ENCODE peak calls at places on chromosome 16, in six cellular contexts. One of them, this sample, is unnamed. For H3K4me1, the result is how much of the 10 kb centered on the place peaks cover.

GRCh38 chr16:73365010-73365409 is 317.1 kb upstream of the ZFHX3 start:
- DNase-seq in CD8-positive, alpha-beta T cell: no peak
- DNase-seq in SK-N-SH: peak
- DNase-seq in IMR-90: peak
- DNase-seq in lung: no peak
- DNase-seq in pancreas: peak
- DNase-seq in this sample: no peak

GRCh38 chr16:75282811-75283281 is 31.4 kb upstream of the BCAR1 start:
- DNase-seq in CD8-positive, alpha-beta T cell: no peak
- DNase-seq in SK-N-SH: peak
- DNase-seq in IMR-90: peak
- DNase-seq in lung: no peak
- DNase-seq in pancreas: no peak
- DNase-seq in this sample: no peak

GRCh38 chr16:82832861-82833260 is 206.1 kb downstream of the CDH13 start:
- DNase-seq in CD8-positive, alpha-beta T cell: no peak
- DNase-seq in SK-N-SH: no peak
- DNase-seq in IMR-90: peak
- DNase-seq in lung: no peak
- DNase-seq in pancreas: no peak
- DNase-seq in this sample: no peak

GRCh38 chr16:81137012-81137335 is 40.8 kb upstream of the GCSH start:
- DNase-seq in CD8-positive, alpha-beta T cell: no peak
- DNase-seq in SK-N-SH: no peak
- DNase-seq in IMR-90: peak
- DNase-seq in lung: no peak
- DNase-seq in pancreas: no peak
- DNase-seq in this sample: no peak

GRCh38 chr16:75288181-75288580 is 36.8 kb upstream of the BCAR1 start:
- DNase-seq in CD8-positive, alpha-beta T cell: no peak
- DNase-seq in SK-N-SH: peak
- DNase-seq in IMR-90: no peak
- DNase-seq in lung: no peak
- DNase-seq in pancreas: no peak
- DNase-seq in this sample: no peak

GRCh38 chr16:76681296-76681695 is 404.1 kb downstream of the CNTNAP4 start:
- DNase-seq in CD8-positive, alpha-beta T cell: no peak
- DNase-seq in SK-N-SH: no peak
- DNase-seq in IMR-90: no peak
- DNase-seq in lung: no peak
- DNase-seq in pancreas: no peak
- DNase-seq in this sample: no peak

GRCh38 chr16:3645504-3646347 is 8.8 kb upstream of the DNASE1 start:
- DNase-seq in CD8-positive, alpha-beta T cell: no peak
- DNase-seq in SK-N-SH: no peak
- DNase-seq in IMR-90: peak
- DNase-seq in lung: no peak
- DNase-seq in pancreas: peak
- DNase-seq in this sample: no peak

GRCh38 chr16:73057369-73058210 is 9.7 kb upstream of the ZFHX3 start:
- DNase-seq in CD8-positive, alpha-beta T cell: no peak
- DNase-seq in SK-N-SH: peak
- DNase-seq in IMR-90: no peak
- DNase-seq in lung: no peak
- DNase-seq in pancreas: no peak
- DNase-seq in this sample: no peak

GRCh38 chr16:7405166-7405565 is 72.5 kb downstream of the RBFOX1 start:
- DNase-seq in CD8-positive, alpha-beta T cell: no peak
- DNase-seq in SK-N-SH: peak
- DNase-seq in IMR-90: no peak
- DNase-seq in lung: peak
- DNase-seq in pancreas: peak
- DNase-seq in this sample: no peak

GRCh38 chr16:28977703-28978641 is 3.4 kb downstream of the SPNS1 start:
- DNase-seq in CD8-positive, alpha-beta T cell: peak
- DNase-seq in SK-N-SH: no peak
- DNase-seq in IMR-90: no peak
- DNase-seq in lung: no peak
- DNase-seq in pancreas: peak
- DNase-seq in this sample: no peak

GRCh38 chr16:73068546-73069401 is 20.8 kb upstream of the ZFHX3 start:
- DNase-seq in CD8-positive, alpha-beta T cell: no peak
- DNase-seq in SK-N-SH: no peak
- DNase-seq in IMR-90: peak
- DNase-seq in lung: peak
- DNase-seq in pancreas: no peak
- DNase-seq in this sample: no peak

GRCh38 chr16:48203974-48204824 is 39.9 kb upstream of the LONP2 start:
- DNase-seq in CD8-positive, alpha-beta T cell: no peak
- DNase-seq in SK-N-SH: no peak
- DNase-seq in IMR-90: no peak
- DNase-seq in lung: no peak
- DNase-seq in pancreas: peak
- DNase-seq in this sample: no peak

GRCh38 chr16:31008154-31008950 is 2.1 kb downstream of the STX1B start:
- DNase-seq in CD8-positive, alpha-beta T cell: no peak
- DNase-seq in SK-N-SH: peak
- DNase-seq in IMR-90: peak
- DNase-seq in lung: no peak
- DNase-seq in pancreas: no peak
- DNase-seq in this sample: no peak

GRCh38 chr16:2425008-2425518 is 4.2 kb upstream of the CCNF start:
- DNase-seq in CD8-positive, alpha-beta T cell: no peak
- DNase-seq in SK-N-SH: no peak
- DNase-seq in IMR-90: no peak
- DNase-seq in lung: no peak
- DNase-seq in pancreas: no peak
- DNase-seq in this sample: no peak

GRCh38 chr16:70685938-70686375 is at the start of gene MTSS2:
- DNase-seq in CD8-positive, alpha-beta T cell: peak
- DNase-seq in SK-N-SH: peak
- DNase-seq in IMR-90: peak
- DNase-seq in lung: peak
- DNase-seq in pancreas: peak
- DNase-seq in this sample: peak

GRCh38 chr16:51453296-51453695 is 302.2 kb upstream of the SALL1 start:
- DNase-seq in CD8-positive, alpha-beta T cell: no peak
- DNase-seq in SK-N-SH: no peak
- DNase-seq in IMR-90: no peak
- DNase-seq in lung: no peak
- DNase-seq in pancreas: no peak
- DNase-seq in this sample: no peak

GRCh38 chr16:51450913-51451312 is 299.8 kb upstream of the SALL1 start:
- DNase-seq in CD8-positive, alpha-beta T cell: no peak
- DNase-seq in SK-N-SH: no peak
- DNase-seq in IMR-90: no peak
- DNase-seq in lung: no peak
- DNase-seq in pancreas: no peak
- DNase-seq in this sample: no peak

GRCh38 chr16:51445250-51445649 is 294.2 kb upstream of the SALL1 start:
- DNase-seq in CD8-positive, alpha-beta T cell: no peak
- DNase-seq in SK-N-SH: no peak
- DNase-seq in IMR-90: peak
- DNase-seq in lung: no peak
- DNase-seq in pancreas: no peak
- DNase-seq in this sample: no peak

GRCh38 chr16:51449441-51449840 is 298.4 kb upstream of the SALL1 start:
- DNase-seq in CD8-positive, alpha-beta T cell: no peak
- DNase-seq in SK-N-SH: no peak
- DNase-seq in IMR-90: no peak
- DNase-seq in lung: no peak
- DNase-seq in pancreas: no peak
- DNase-seq in this sample: no peak
- H3K4me1 ChIP-seq in CD8-positive, alpha-beta T cell: under half
- H3K4me1 ChIP-seq in SK-N-SH: under half
- H3K4me1 ChIP-seq in IMR-90: under half
- H3K4me1 ChIP-seq in lung: under half
- H3K4me1 ChIP-seq in pancreas: under half
- H3K4me1 ChIP-seq in this sample: under half

DNA sequence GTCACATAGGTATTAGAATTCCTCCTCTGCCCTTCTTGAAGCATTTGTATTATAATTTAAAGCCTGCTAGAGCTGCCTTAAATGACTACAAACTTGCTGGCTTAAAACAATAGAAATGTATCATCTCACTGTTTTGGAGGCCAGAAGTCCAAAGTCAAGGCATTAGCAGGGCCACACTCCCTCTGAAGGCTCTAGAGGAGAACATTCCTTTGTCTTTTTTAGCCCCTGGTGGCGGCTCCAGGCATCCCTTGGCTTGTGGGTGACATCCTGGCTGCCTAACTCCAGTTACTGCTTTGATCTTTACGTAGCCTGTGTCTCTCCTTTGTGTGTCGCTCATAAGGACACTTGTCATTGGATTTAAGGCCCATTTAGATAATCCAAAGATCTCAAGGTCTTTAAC is 186.6 kb upstream of the SALL1 start:
- DNase-seq in CD8-positive, alpha-beta T cell: no peak
- DNase-seq in SK-N-SH: no peak
- DNase-seq in IMR-90: no peak
- DNase-seq in lung: no peak
- DNase-seq in pancreas: no peak
- DNase-seq in this sample: no peak
- TF ChIP-seq CTCF in CD8-positive, alpha-beta T cell: no peak
- TF ChIP-seq CTCF in SK-N-SH: no peak
- TF ChIP-seq CTCF in IMR-90: no peak
- TF ChIP-seq CTCF in lung: no peak
- TF ChIP-seq CTCF in pancreas: no peak
- TF ChIP-seq CTCF in this sample: no peak

GRCh38 chr16:57862698-57863433 is 60.6 kb upstream of the KIFC3 start:
- DNase-seq in CD8-positive, alpha-beta T cell: no peak
- DNase-seq in SK-N-SH: no peak
- DNase-seq in IMR-90: no peak
- DNase-seq in lung: no peak
- DNase-seq in pancreas: no peak
- DNase-seq in this sample: no peak
- H3K4me1 ChIP-seq in CD8-positive, alpha-beta T cell: under half
- H3K4me1 ChIP-seq in SK-N-SH: under half
- H3K4me1 ChIP-seq in IMR-90: under half
- H3K4me1 ChIP-seq in lung: under half
- H3K4me1 ChIP-seq in pancreas: under half
- H3K4me1 ChIP-seq in this sample: under half

GRCh38 chr16:87780385-87780989 is 14.7 kb upstream of the KLHDC4 start:
- DNase-seq in CD8-positive, alpha-beta T cell: peak
- DNase-seq in SK-N-SH: no peak
- DNase-seq in IMR-90: peak
- DNase-seq in lung: peak
- DNase-seq in pancreas: no peak
- DNase-seq in this sample: no peak
- TF ChIP-seq CTCF in CD8-positive, alpha-beta T cell: no peak
- TF ChIP-seq CTCF in SK-N-SH: no peak
- TF ChIP-seq CTCF in IMR-90: no peak
- TF ChIP-seq CTCF in lung: no peak
- TF ChIP-seq CTCF in pancreas: no peak
- TF ChIP-seq CTCF in this sample: no peak

DNA sequence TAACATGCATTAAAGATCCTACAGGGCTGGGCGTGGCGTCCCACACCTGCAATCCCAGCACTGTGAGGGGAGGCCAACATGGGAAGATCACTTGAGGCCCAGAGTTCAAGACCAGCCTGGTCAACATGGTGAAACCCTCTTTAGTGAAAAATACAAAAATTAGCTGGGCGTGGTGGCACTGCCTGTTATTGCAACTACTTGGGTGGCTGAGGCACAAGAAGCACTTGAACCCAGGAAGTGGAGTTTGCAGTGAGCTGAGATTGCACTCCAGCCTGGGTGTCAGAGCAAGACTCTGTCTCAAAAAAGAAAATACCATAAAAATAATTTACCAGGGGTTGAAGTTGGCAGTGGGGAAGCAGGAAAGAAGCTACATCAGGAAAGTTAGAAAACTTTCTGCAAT is 12.9 kb downstream of the TXNDC11 start:
- DNase-seq in CD8-positive, alpha-beta T cell: no peak
- DNase-seq in SK-N-SH: no peak
- DNase-seq in IMR-90: no peak
- DNase-seq in lung: no peak
- DNase-seq in pancreas: no peak
- DNase-seq in this sample: no peak
- H3K4me1 ChIP-seq in CD8-positive, alpha-beta T cell: under half
- H3K4me1 ChIP-seq in SK-N-SH: under half
- H3K4me1 ChIP-seq in IMR-90: under half
- H3K4me1 ChIP-seq in lung: under half
- H3K4me1 ChIP-seq in pancreas: under half
- H3K4me1 ChIP-seq in this sample: under half

DNA sequence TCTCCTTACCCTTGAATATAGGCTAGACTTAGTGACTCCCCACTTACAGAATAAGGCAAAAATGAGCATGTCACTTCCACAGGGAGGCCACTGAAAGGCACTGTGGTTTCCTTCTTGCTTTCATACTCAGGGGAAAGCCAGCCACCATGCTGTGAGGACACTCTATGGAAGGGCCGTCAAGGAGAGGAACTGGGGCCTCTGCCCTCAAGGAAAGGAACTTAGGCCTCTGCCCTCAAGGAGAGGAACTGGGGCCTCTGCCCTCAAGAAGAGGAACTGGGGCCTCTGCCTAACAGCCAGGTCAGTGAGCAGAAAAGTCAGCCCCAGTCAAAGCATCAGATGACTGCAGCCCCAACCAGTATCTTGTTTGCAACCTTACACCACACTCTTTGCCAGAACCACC is 30.1 kb downstream of the VPS35 start:
- DNase-seq in CD8-positive, alpha-beta T cell: no peak
- DNase-seq in SK-N-SH: no peak
- DNase-seq in IMR-90: no peak
- DNase-seq in lung: peak
- DNase-seq in pancreas: no peak
- DNase-seq in this sample: no peak
- TF ChIP-seq CTCF in CD8-positive, alpha-beta T cell: no peak
- TF ChIP-seq CTCF in SK-N-SH: no peak
- TF ChIP-seq CTCF in IMR-90: no peak
- TF ChIP-seq CTCF in lung: no peak
- TF ChIP-seq CTCF in pancreas: no peak
- TF ChIP-seq CTCF in this sample: no peak

GRCh38 chr16:57145046-57145963 is 40.5 kb downstream of the PSME3IP1 start:
- DNase-seq in CD8-positive, alpha-beta T cell: no peak
- DNase-seq in SK-N-SH: no peak
- DNase-seq in IMR-90: no peak
- DNase-seq in lung: no peak
- DNase-seq in pancreas: no peak
- DNase-seq in this sample: no peak
- H3K4me1 ChIP-seq in CD8-positive, alpha-beta T cell: under half
- H3K4me1 ChIP-seq in SK-N-SH: half or more
- H3K4me1 ChIP-seq in IMR-90: under half
- H3K4me1 ChIP-seq in lung: half or more
- H3K4me1 ChIP-seq in pancreas: under half
- H3K4me1 ChIP-seq in this sample: under half

GRCh38 chr16:85443116-85443515 is 170.0 kb upstream of the GSE1 start:
- DNase-seq in CD8-positive, alpha-beta T cell: no peak
- DNase-seq in SK-N-SH: no peak
- DNase-seq in IMR-90: no peak
- DNase-seq in lung: no peak
- DNase-seq in pancreas: no peak
- DNase-seq in this sample: no peak

GRCh38 chr16:85445779-85446222 is 167.3 kb upstream of the GSE1 start:
- DNase-seq in CD8-positive, alpha-beta T cell: no peak
- DNase-seq in SK-N-SH: peak
- DNase-seq in IMR-90: peak
- DNase-seq in lung: no peak
- DNase-seq in pancreas: no peak
- DNase-seq in this sample: no peak

GRCh38 chr16:85446846-85447656 is 166.1 kb upstream of the GSE1 start:
- DNase-seq in CD8-positive, alpha-beta T cell: no peak
- DNase-seq in SK-N-SH: no peak
- DNase-seq in IMR-90: no peak
- DNase-seq in lung: no peak
- DNase-seq in pancreas: no peak
- DNase-seq in this sample: no peak

GRCh38 chr16:85443531-85443930 is 169.6 kb upstream of the GSE1 start:
- DNase-seq in CD8-positive, alpha-beta T cell: no peak
- DNase-seq in SK-N-SH: no peak
- DNase-seq in IMR-90: no peak
- DNase-seq in lung: no peak
- DNase-seq in pancreas: no peak
- DNase-seq in this sample: no peak

GRCh38 chr16:85444879-85445778 is 168.0 kb upstream of the GSE1 start:
- DNase-seq in CD8-positive, alpha-beta T cell: no peak
- DNase-seq in SK-N-SH: peak
- DNase-seq in IMR-90: no peak
- DNase-seq in lung: no peak
- DNase-seq in pancreas: no peak
- DNase-seq in this sample: peak
- TF ChIP-seq CTCF in CD8-positive, alpha-beta T cell: no peak
- TF ChIP-seq CTCF in SK-N-SH: no peak
- TF ChIP-seq CTCF in IMR-90: no peak
- TF ChIP-seq CTCF in lung: no peak
- TF ChIP-seq CTCF in pancreas: no peak
- TF ChIP-seq CTCF in this sample: no peak